ENCODE peak calls at places on chromosomes 12 and 14, in eight cellular contexts. O, Q, L, N, W, X, E and U are unnamed samples.

GRCh38 chr12:27164330-27165045 is 79.6 kb upstream of the STK38L start:
- DNase-seq in L (no peak), Q (no peak), N (no peak), O (no peak), E (peak), W (no peak), X (no peak), U (no peak)

GRCh38 chr14:51776102-51776894 is 84.1 kb upstream of the GNG2 start:
- DNase-seq in W (peak), N (peak), O (peak), L (no peak), E (peak), X (peak), Q (peak), U (peak)

GRCh38 chr12:50041461-50041860 is 15.9 kb upstream of the ASIC1 start:
- DNase-seq in W (no peak), Q (no peak), L (no peak), E (no peak), O (no peak), N (no peak), X (no peak), U (no peak)

GRCh38 chr12:31322651-31323248 is 3.2 kb downstream of the SINHCAF start:
- DNase-seq in N (no peak), W (no peak), L (no peak), Q (peak), E (no peak), O (no peak), X (no peak), U (no peak)

GRCh38 chr12:14394317-14395058 is 29.0 kb downstream of the ATF7IP start:
- DNase-seq in O (peak), N (peak), Q (peak), X (no peak), L (no peak), E (peak), W (no peak), U (peak)

GRCh38 chr12:96140110-96140509 is 54.1 kb upstream of the ELK3 start:
- DNase-seq in L (no peak), E (no peak), O (no peak), W (no peak), Q (no peak), N (no peak), X (no peak), U (no peak)

GRCh38 chr12:83514372-83514771 is 827.7 kb downstream of the TMTC2 start:
- DNase-seq in L (no peak), X (no peak), W (no peak), Q (no peak), N (no peak), E (no peak), O (no peak), U (no peak)

GRCh38 chr14:106879241-106879640 is 1352.9 kb downstream of the TMEM121 start:
- DNase-seq in Q (peak), L (no peak), X (peak), O (peak), E (peak), W (peak), N (no peak), U (peak)

GRCh38 chr14:74563233-74563585 is 48.8 kb downstream of the LTBP2 start:
- DNase-seq in O (no peak), X (no peak), Q (no peak), L (no peak), N (no peak), E (no peak), W (no peak), U (no peak)

GRCh38 chr12:24820872-24821271 is 128.0 kb downstream of the BCAT1 start:
- DNase-seq in N (no peak), L (no peak), E (no peak), O (no peak), Q (no peak), X (no peak), W (no peak), U (no peak)

GRCh38 chr14:100271247-100271939 is 32.4 kb downstream of the YY1 start:
- DNase-seq in W (no peak), Q (no peak), L (no peak), O (peak), X (no peak), N (no peak), E (no peak), U (no peak)

GRCh38 chr12:88388566-88389269 is 191.6 kb downstream of the KITLG start:
- DNase-seq in E (peak), Q (no peak), O (no peak), N (no peak), L (no peak), X (no peak), W (no peak), U (no peak)

GRCh38 chr14:55710506-55711041 is 130.6 kb downstream of the KTN1 start:
- DNase-seq in O (no peak), Q (no peak), N (no peak), W (no peak), E (no peak), L (no peak), X (no peak), U (no peak)

GRCh38 chr12:96248532-96248931 is 54.4 kb downstream of the ELK3 start:
- DNase-seq in N (no peak), X (no peak), L (no peak), E (no peak), O (no peak), W (no peak), Q (no peak), U (no peak)

GRCh38 chr14:33692762-33693161 is 258.1 kb downstream of the EGLN3 start:
- DNase-seq in E (no peak), Q (peak), W (no peak), L (no peak), X (no peak), O (no peak), N (no peak), U (no peak)

GRCh38 chr12:50201987-50202521 is 34.9 kb upstream of the CERS5 start:
- DNase-seq in X (no peak), Q (peak), L (no peak), N (no peak), E (no peak), O (no peak), W (no peak), U (no peak)

GRCh38 chr14:28119849-28120248 is 646.7 kb upstream of the FOXG1 start:
- DNase-seq in W (no peak), L (no peak), E (no peak), Q (no peak), X (no peak), O (no peak), N (no peak), U (no peak)

GRCh38 chr12:69838086-69838440 is 13.0 kb downstream of the MYRFL start:
- DNase-seq in Q (no peak), X (no peak), O (no peak), E (no peak), L (no peak), W (no peak), N (no peak), U (no peak)

GRCh38 chr12:32947203-32947795 is 50.7 kb upstream of the PKP2 start:
- DNase-seq in O (peak), X (no peak), N (peak), Q (peak), E (no peak), L (no peak), W (no peak), U (no peak)

GRCh38 chr14:56659361-56659760 is 79.8 kb downstream of the TMEM260 start:
- DNase-seq in N (no peak), X (no peak), L (no peak), E (no peak), Q (no peak), O (no peak), W (no peak), U (no peak)

GRCh38 chr14:24857277-24857676 is 192.7 kb downstream of the STXBP6 start:
- DNase-seq in L (no peak), E (no peak), W (no peak), Q (no peak), O (no peak), N (no peak), X (no peak), U (no peak)

GRCh38 chr12:57211791-57212700 is 4.5 kb upstream of the NXPH4 start:
- DNase-seq in X (no peak), N (no peak), E (no peak), W (no peak), O (no peak), Q (no peak), L (no peak), U (no peak)

GRCh38 chr14:51424569-51425251 is 184.7 kb downstream of the TMX1 start:
- DNase-seq in X (no peak), N (no peak), W (no peak), O (no peak), L (no peak), E (no peak), Q (no peak), U (no peak)

GRCh38 chr12:64318605-64319004 is 72.0 kb downstream of the C12orf56 start:
- DNase-seq in Q (no peak), N (peak), L (no peak), O (peak), E (peak), X (no peak), W (no peak), U (peak)

GRCh38 chr14:104110491-104111209 is 25.1 kb downstream of the ASPG start:
- DNase-seq in E (no peak), X (no peak), Q (no peak), O (no peak), N (no peak), W (no peak), L (peak), U (no peak)

GRCh38 chr14:30669594-30669993 is 47.5 kb downstream of the SCFD1 start:
- DNase-seq in X (no peak), Q (no peak), L (no peak), E (no peak), N (no peak), W (no peak), O (no peak), U (no peak)

GRCh38 chr12:85423947-85424346 is 143.9 kb downstream of the ALX1 start:
- DNase-seq in N (no peak), W (no peak), O (no peak), Q (no peak), X (no peak), L (no peak), E (peak), U (no peak)

GRCh38 chr14:92493492-92493891 is 20.1 kb upstream of the RIN3 start:
- DNase-seq in X (no peak), E (no peak), W (no peak), Q (no peak), L (no peak), N (no peak), O (no peak), U (no peak)

GRCh38 chr12:96271469-96272199 is 77.5 kb downstream of the ELK3 start:
- DNase-seq in Q (no peak), L (no peak), W (no peak), O (no peak), N (no peak), E (no peak), X (no peak), U (no peak)

GRCh38 chr12:7188557-7189397 is 709 bp upstream of the PEX5 start:
- DNase-seq in E (peak), W (peak), X (peak), Q (peak), N (peak), O (peak), L (peak), U (peak)

GRCh38 chr12:44873898-44874297 is 2.2 kb downstream of the NELL2 start:
- DNase-seq in L (no peak), E (no peak), N (peak), W (no peak), O (no peak), Q (peak), X (no peak), U (no peak)

GRCh38 chr12:115988629-115989563 is 288.6 kb downstream of the MED13L start:
- DNase-seq in E (no peak), N (no peak), X (no peak), Q (no peak), O (no peak), W (no peak), L (no peak), U (no peak)

GRCh38 chr12:6866163-6866919 is 990 bp upstream of the TPI1 start:
- DNase-seq in E (no peak), O (no peak), N (no peak), W (no peak), X (no peak), L (peak), Q (no peak), U (no peak)

GRCh38 chr12:18703916-18704315 is 33.9 kb downstream of the PLCZ1 start:
- DNase-seq in O (no peak), W (no peak), X (no peak), E (no peak), N (no peak), L (no peak), Q (peak), U (no peak)

GRCh38 chr14:62436256-62436655 is 609.0 kb downstream of the KCNH5 start:
- DNase-seq in Q (no peak), E (no peak), O (no peak), N (no peak), L (no peak), W (no peak), X (no peak), U (no peak)

GRCh38 chr14:72699433-72699832 is 194.5 kb downstream of the DPF3 start:
- DNase-seq in O (no peak), X (no peak), W (no peak), L (no peak), Q (no peak), N (no peak), E (no peak), U (no peak)